ENCODE peak calls at places on chromosomes 1 and 21, in seven cellular contexts. Q is HFFc6, U is heart left ventricle, P is gastrocnemius medialis, S is cardiac muscle cell, Z is heart right ventricle, D is bronchial epithelial cell. M is an unnamed sample.

GRCh38 chr1:36352910-36353878 is 29.7 kb upstream of the EVA1B start:
- DNase-seq in S (peak), Q (peak), P (no peak), U (no peak), Z (no peak), D (peak), M (peak)

GRCh38 chr21:42112857-42113256 is 41.7 kb downstream of the UMODL1 start:
- DNase-seq in Z (no peak), D (no peak), S (peak), Q (peak), P (no peak), U (no peak), M (no peak)

GRCh38 chr1:195763146-195763906 is 844.9 kb downstream of the KCNT2 start:
- DNase-seq in U (no peak), Z (no peak), D (no peak), Q (no peak), P (no peak), S (no peak), M (no peak)

GRCh38 chr1:147852706-147853225 is 49.8 kb upstream of the GJA8 start:
- DNase-seq in U (no peak), P (no peak), Z (no peak), S (no peak), D (peak), Q (no peak), M (no peak)

GRCh38 chr1:231720652-231721325 is 94.2 kb downstream of the DISC1 start:
- DNase-seq in Z (no peak), U (no peak), D (no peak), S (no peak), P (no peak), Q (no peak), M (no peak)

GRCh38 chr1:111857251-111857651 is 101.5 kb downstream of the DDX20 start:
- DNase-seq in U (no peak), Q (no peak), Z (peak), P (no peak), D (no peak), S (no peak), M (no peak)

GRCh38 chr1:78683079-78683478 is 33.4 kb downstream of the IFI44 start:
- DNase-seq in U (no peak), S (no peak), P (no peak), D (no peak), Q (no peak), Z (no peak), M (no peak)

GRCh38 chr1:100862591-100862990 is 32.1 kb downstream of the EXTL2 start:
- DNase-seq in S (peak), D (no peak), U (no peak), Q (peak), Z (no peak), P (no peak), M (no peak)

GRCh38 chr1:4637616-4638346 is 16.6 kb upstream of the AJAP1 start:
- DNase-seq in U (no peak), Z (no peak), S (no peak), D (no peak), P (no peak), Q (no peak), M (no peak)

GRCh38 chr21:37145635-37146111 is 72.6 kb downstream of the TTC3 start:
- DNase-seq in Z (no peak), P (no peak), D (peak), U (no peak), Q (no peak), S (peak), M (no peak)

GRCh38 chr1:29323636-29324035 is 87.3 kb downstream of the PTPRU start:
- DNase-seq in U (no peak), S (no peak), D (no peak), P (no peak), Z (no peak), Q (no peak), M (no peak)

GRCh38 chr1:160618763-160619274 is 28.0 kb downstream of the SLAMF1 start:
- DNase-seq in U (no peak), P (no peak), D (no peak), Q (no peak), Z (no peak), S (no peak), M (no peak)
- TF ChIP-seq CTCF in U (peak), P (no peak), D (peak), Q (peak), Z (peak), S (peak), M (peak)

DNA sequence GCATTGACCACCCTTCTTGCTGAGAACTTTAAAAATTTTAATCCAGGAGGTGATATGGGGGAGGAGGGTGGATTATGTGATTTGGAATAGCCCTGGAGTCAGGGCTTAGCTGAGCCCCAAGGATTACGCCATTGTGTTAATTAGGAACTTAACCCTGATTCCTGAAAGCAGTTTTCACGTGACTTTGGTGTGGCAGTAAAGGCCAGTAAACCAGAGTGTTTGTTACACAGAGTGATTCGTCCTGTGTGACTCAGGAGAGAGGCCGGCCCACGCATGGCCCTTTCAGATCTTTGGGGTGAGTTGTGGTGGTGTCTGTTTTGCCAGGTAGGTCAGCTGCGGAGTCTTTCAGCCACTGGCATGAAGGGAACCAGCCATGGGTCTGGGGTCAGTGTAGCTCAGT is 107.6 kb downstream of the NOS1AP start:
- DNase-seq in D (peak), S (no peak), Q (peak), U (no peak), P (no peak), Z (no peak), M (no peak)
- TF ChIP-seq CTCF in D (no peak), S (no peak), Q (no peak), U (no peak), P (no peak), Z (no peak), M (no peak)

GRCh38 chr1:180633092-180634045 is 1.5 kb downstream of the XPR1 start:
- DNase-seq in U (no peak), P (no peak), Q (peak), Z (no peak), S (peak), D (peak), M (no peak)

GRCh38 chr1:180632326-180633088 is 685 bp downstream of the XPR1 start:
- DNase-seq in Q (no peak), S (no peak), P (peak), U (peak), Z (peak), D (no peak), M (peak)

GRCh38 chr1:180631197-180631765 is 541 bp upstream of the XPR1 start:
- DNase-seq in S (no peak), Q (no peak), P (no peak), Z (no peak), D (no peak), U (no peak), M (no peak)

GRCh38 chr1:180630408-180631196 is 1.2 kb upstream of the XPR1 start:
- DNase-seq in S (no peak), Q (no peak), D (no peak), P (no peak), U (no peak), Z (no peak), M (no peak)

DNA sequence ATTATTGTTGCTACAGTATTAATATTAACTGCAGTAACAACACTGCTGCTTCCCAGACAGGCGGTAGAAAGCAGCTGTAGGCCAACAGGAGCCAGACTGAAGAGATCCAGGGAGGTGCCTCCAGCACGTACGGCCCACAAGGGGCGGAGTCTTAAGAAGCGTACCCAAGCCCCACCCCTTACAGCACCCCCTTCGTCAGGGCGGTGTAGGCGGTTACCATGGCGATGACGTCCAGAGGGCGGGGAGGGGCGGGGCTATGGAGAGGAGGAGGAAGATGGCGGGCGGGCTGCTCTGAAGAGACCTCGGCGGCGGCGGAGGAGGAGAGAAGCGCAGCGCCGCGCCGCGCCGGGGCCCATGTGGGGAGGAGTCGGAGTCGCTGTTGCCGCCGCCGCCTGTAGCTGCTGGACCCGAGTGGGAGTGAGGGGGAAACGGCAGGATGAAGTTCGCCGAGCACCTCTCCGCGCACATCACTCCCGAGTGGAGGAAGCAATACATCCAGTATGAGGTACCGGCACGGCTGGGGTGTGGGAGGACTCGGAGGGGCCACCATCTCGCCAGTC is at the start of gene XPR1:
- DNase-seq in Q (peak), U (peak), S (peak), Z (peak), D (peak), P (peak), M (peak)
- TF ChIP-seq CTCF in Q (peak), U (no peak), S (peak), Z (peak), D (no peak), P (peak), M (no peak)

DNA sequence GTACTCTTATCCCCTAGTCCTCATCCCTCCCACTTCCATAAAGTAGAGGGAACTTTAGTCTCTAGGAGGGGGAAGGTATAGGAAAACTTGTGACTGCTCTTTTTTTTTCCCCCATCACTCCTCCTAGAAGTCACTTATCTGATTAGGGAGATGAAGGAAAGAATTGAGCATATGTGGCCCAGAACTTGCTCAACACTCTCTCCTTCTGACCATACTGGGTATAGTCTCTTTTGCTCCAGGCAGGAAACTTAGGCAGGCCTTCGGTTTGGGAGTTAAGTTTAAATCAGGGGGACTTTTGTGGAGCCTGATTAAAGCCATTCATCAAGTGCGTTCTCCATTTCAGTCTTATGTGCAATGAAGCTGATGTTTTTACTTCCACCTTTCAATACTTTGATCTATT is 5.8 kb downstream of the UBE2U start:
- DNase-seq in Z (no peak), P (no peak), D (no peak), U (no peak), Q (peak), S (no peak), M (no peak)
- TF ChIP-seq CTCF in Z (no peak), P (no peak), D (no peak), U (no peak), Q (no peak), S (no peak), M (no peak)

DNA sequence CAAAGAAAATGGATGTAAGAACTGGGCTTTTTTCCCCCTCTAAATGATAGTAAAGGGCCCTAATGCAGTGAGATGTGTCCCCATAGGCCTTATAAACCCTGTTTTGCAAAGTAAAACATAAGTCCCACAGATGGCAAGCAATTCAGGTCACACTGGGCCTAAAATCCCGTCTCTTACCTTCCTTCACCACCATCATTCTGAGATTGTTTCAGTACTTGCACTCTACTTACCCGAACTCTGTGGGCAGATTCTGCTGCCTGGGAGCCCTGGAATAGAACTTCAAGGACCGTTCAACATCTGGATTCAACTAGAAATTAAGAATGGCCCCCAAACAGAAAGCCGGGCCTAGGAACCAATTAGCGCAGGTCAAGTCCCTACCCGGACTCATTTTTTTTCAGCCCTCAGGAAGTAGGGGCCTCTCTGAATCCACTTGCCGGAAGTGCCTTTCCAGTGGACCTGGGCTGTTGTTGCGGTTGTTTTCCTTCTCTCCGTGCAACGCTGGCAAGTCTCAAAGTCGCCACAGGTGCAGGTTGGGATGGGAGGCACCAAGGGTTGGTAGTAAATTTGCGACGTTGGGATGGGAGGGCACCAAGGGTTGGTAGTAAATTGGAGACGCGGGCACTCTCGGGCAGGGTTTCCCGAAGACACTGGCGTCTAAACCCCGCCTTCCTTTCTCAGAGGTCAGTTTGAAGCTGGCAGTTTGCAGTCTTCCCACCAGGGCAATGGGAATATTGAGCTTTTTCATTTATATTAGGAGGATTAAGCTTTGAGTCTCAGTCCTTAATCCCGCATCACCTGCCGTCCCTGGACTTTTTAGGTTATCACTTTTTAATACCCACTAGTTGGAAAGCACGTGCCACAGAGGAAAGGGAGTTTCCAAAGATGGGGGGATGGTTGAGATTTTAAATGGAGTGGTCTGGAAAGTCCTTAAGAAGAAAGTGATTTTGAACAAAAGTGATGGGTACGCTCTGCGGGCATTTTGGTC is at the start of gene TMEM69:
- DNase-seq in Q (peak), U (peak), P (peak), S (peak), D (peak), Z (peak), M (peak)
- TF ChIP-seq CTCF in Q (peak), U (no peak), P (no peak), S (no peak), D (no peak), Z (no peak), M (no peak)

DNA sequence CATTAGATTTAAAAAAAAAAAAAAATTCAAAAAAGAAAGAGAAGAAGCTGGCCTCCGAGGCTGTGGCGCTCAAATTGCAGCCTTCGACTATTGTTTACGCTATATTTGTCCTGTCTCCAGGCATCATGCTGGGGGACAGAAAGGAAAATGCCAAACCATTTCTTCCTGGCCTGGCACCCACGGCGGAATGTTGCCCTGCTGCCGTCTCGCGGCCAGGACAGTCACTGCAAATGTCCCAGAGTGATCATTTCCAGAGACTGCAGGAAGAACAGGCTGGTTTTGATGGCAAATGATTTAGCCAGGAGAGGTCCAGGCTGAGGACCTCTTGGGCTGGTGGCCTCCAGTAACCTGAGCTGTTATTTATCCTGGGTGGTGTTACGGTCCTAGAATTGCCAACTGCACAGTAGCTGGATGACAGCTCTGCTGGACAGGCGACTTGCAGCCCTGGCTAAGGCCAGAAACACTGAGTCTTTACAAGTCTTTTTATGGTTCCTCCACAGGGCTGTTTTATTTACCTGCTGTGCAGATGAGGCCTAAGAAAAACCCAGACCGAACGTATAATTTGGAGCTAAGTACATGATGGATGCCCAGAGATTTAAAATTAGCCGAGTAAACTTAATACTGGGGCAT is 30.2 kb upstream of the LRRC38 start:
- DNase-seq in Z (peak), Q (no peak), D (peak), S (peak), U (peak), P (peak), M (peak)
- TF ChIP-seq CTCF in Z (no peak), Q (peak), D (peak), S (peak), U (peak), P (peak), M (peak)

GRCh38 chr1:246279402-246279801 is 227.7 kb downstream of the SMYD3 start:
- DNase-seq in Z (no peak), P (no peak), D (no peak), U (no peak), S (no peak), Q (no peak), M (no peak)

GRCh38 chr1:246281639-246282038 is 225.4 kb downstream of the SMYD3 start:
- DNase-seq in Z (no peak), S (no peak), U (no peak), D (no peak), P (no peak), Q (no peak), M (no peak)

GRCh38 chr1:246284021-246284420 is 223.1 kb downstream of the SMYD3 start:
- DNase-seq in Z (no peak), S (peak), U (no peak), D (no peak), Q (no peak), P (no peak), M (no peak)

GRCh38 chr1:246281195-246281594 is 225.9 kb downstream of the SMYD3 start:
- DNase-seq in S (no peak), D (no peak), Q (no peak), Z (no peak), U (no peak), P (no peak), M (no peak)

DNA sequence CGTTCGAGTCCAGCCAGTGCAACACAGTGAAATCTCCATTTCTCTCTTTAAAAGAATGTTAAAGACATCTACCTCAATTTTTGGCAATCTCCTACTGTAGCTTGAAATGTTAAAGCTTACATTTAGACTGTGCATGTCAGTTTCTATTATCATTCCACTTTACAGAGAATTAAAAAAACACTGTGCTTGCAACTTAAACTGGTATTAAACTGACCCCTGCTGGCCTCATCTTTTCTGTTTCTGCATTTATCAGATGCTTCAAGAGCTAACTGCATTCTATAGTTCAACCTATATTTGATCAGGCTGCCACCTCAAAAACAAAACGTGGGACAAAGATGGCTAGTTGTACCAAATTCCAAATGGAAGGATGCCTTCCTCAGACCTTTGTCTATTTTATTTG is 226.5 kb downstream of the SMYD3 start:
- DNase-seq in S (peak), P (no peak), Q (peak), D (peak), U (no peak), Z (no peak), M (no peak)
- TF ChIP-seq CTCF in S (peak), P (no peak), Q (peak), D (peak), U (no peak), Z (no peak), M (peak)